ENCODE peak calls at places on chromosome 12, in seven cellular contexts. B, R, N, Y, F, I and H are unnamed samples.

GRCh38 chr12:12608557-12608957 is 3.1 kb upstream of the CREBL2 start:
- DNase-seq in B (no peak), R (no peak), N (peak), Y (no peak), F (peak), I (no peak), H (no peak)

GRCh38 chr12:93786669-93787397 is 109.7 kb downstream of the CRADD start:
- DNase-seq in B (no peak), R (no peak), N (no peak), Y (no peak), F (no peak), I (no peak), H (no peak)

GRCh38 chr12:62671321-62671720 is 204.7 kb downstream of the MON2 start:
- DNase-seq in B (no peak), R (no peak), N (no peak), Y (no peak), F (no peak), I (no peak), H (no peak)

GRCh38 chr12:8917751-8918150 is 3.4 kb downstream of the PHC1 start:
- DNase-seq in B (no peak), R (no peak), N (no peak), Y (no peak), F (no peak), I (no peak), H (no peak)

GRCh38 chr12:31687101-31687527 is 27.6 kb downstream of the ETFBKMT start:
- DNase-seq in B (no peak), R (no peak), N (no peak), Y (no peak), F (no peak), I (no peak), H (no peak)

GRCh38 chr12:64461634-64462414 is 9.9 kb downstream of the TBK1 start:
- DNase-seq in B (no peak), R (no peak), N (no peak), Y (no peak), F (peak), I (no peak), H (no peak)

GRCh38 chr12:115337693-115338543 is 653.9 kb upstream of the TBX3 start:
- DNase-seq in B (no peak), R (no peak), N (no peak), Y (peak), F (peak), I (no peak), H (no peak)

GRCh38 chr12:22672951-22673350 is 48.0 kb downstream of the ETNK1 start:
- DNase-seq in B (no peak), R (no peak), N (no peak), Y (no peak), F (peak), I (no peak), H (no peak)

GRCh38 chr12:126346087-126346486 is 1280.9 kb downstream of the AACS start:
- DNase-seq in B (no peak), R (no peak), N (no peak), Y (no peak), F (no peak), I (no peak), H (no peak)

GRCh38 chr12:6692888-6693287 is 3.7 kb upstream of the ZNF384 start:
- DNase-seq in B (no peak), R (no peak), N (no peak), Y (no peak), F (no peak), I (no peak), H (no peak)

GRCh38 chr12:130300725-130301124 is 37.0 kb upstream of the PIWIL1 start:
- DNase-seq in B (no peak), R (no peak), N (no peak), Y (no peak), F (no peak), I (no peak), H (no peak)

GRCh38 chr12:115411121-115411520 is 727.1 kb upstream of the TBX3 start:
- DNase-seq in B (no peak), R (no peak), N (no peak), Y (no peak), F (no peak), I (no peak), H (no peak)

GRCh38 chr12:75289678-75290200 is 40.4 kb downstream of the CAPS2 start:
- DNase-seq in B (no peak), R (no peak), N (no peak), Y (no peak), F (peak), I (no peak), H (no peak)

GRCh38 chr12:124913474-124914391 is 717 bp downstream of the UBC start:
- DNase-seq in B (no peak), R (peak), N (no peak), Y (peak), F (peak), I (no peak), H (peak)

GRCh38 chr12:53532524-53533445 is 25.5 kb upstream of the NPFF start:
- DNase-seq in B (no peak), R (no peak), N (no peak), Y (no peak), F (no peak), I (peak), H (no peak)

GRCh38 chr12:86275356-86275755 is 19.2 kb upstream of the MGAT4C start:
- DNase-seq in B (no peak), R (no peak), N (no peak), Y (no peak), F (no peak), I (no peak), H (no peak)

GRCh38 chr12:75315518-75315917 is 14.6 kb downstream of the CAPS2 start:
- DNase-seq in B (no peak), R (no peak), N (no peak), Y (no peak), F (peak), I (no peak), H (no peak)

GRCh38 chr12:27226319-27226984 is 17.6 kb upstream of the STK38L start:
- DNase-seq in B (no peak), R (no peak), N (peak), Y (no peak), F (no peak), I (no peak), H (no peak)

GRCh38 chr12:14514154-14514842 is 53.4 kb downstream of the PLBD1 start:
- DNase-seq in B (no peak), R (no peak), N (peak), Y (peak), F (peak), I (peak), H (no peak)

GRCh38 chr12:58750484-58750883 is 169.8 kb downstream of the LRIG3 start:
- DNase-seq in B (no peak), R (no peak), N (no peak), Y (no peak), F (peak), I (no peak), H (no peak)

GRCh38 chr12:100058482-100059029 is 73.8 kb upstream of the ANKS1B start:
- DNase-seq in B (peak), R (no peak), N (no peak), Y (no peak), F (peak), I (no peak), H (no peak)

GRCh38 chr12:54394281-54394719 is 9.8 kb upstream of the ZNF385A start:
- DNase-seq in B (no peak), R (no peak), N (peak), Y (peak), F (peak), I (peak), H (no peak)

GRCh38 chr12:24280085-24280842 is 330.8 kb upstream of the SOX5 start:
- DNase-seq in B (no peak), R (no peak), N (no peak), Y (no peak), F (no peak), I (no peak), H (no peak)

GRCh38 chr12:10395390-10395998 is 5.7 kb upstream of the KLRK1 start:
- DNase-seq in B (peak), R (no peak), N (peak), Y (no peak), F (peak), I (no peak), H (no peak)

GRCh38 chr12:131205534-131205933 is 251.8 kb downstream of the ADGRD1 start:
- DNase-seq in B (no peak), R (no peak), N (no peak), Y (no peak), F (no peak), I (no peak), H (no peak)

GRCh38 chr12:123516221-123516780 is 17.2 kb downstream of the RILPL1 start:
- DNase-seq in B (no peak), R (no peak), N (no peak), Y (no peak), F (no peak), I (no peak), H (no peak)

GRCh38 chr12:45122776-45123380 is 72.0 kb upstream of the DBX2 start:
- DNase-seq in B (no peak), R (no peak), N (peak), Y (no peak), F (peak), I (no peak), H (no peak)

GRCh38 chr12:30896461-30896860 is 30.1 kb upstream of the TSPAN11 start:
- DNase-seq in B (no peak), R (no peak), N (no peak), Y (no peak), F (no peak), I (no peak), H (no peak)

GRCh38 chr12:91604897-91605296 is 422.3 kb upstream of the DCN start:
- DNase-seq in B (no peak), R (no peak), N (no peak), Y (no peak), F (peak), I (no peak), H (no peak)

GRCh38 chr12:28866715-28867503 is 282.2 kb upstream of the FAR2 start:
- DNase-seq in B (no peak), R (no peak), N (no peak), Y (no peak), F (peak), I (no peak), H (no peak)

GRCh38 chr12:6038160-6038559 is 86.3 kb downstream of the VWF start:
- DNase-seq in B (no peak), R (peak), N (peak), Y (no peak), F (peak), I (peak), H (no peak)

GRCh38 chr12:51819851-51820720 is 28.4 kb downstream of the FIGNL2 start:
- DNase-seq in B (no peak), R (no peak), N (peak), Y (no peak), F (no peak), I (peak), H (no peak)

GRCh38 chr12:24133385-24133784 is 183.9 kb upstream of the SOX5 start:
- DNase-seq in B (no peak), R (no peak), N (peak), Y (no peak), F (no peak), I (no peak), H (no peak)